ENCODE peak calls at places on chromosomes 16 and 17, in five cellular contexts. One of them, this sample, is unnamed.

GRCh38 chr17:19371259-19372003 is 6.9 kb upstream of the MAPK7 start:
- DNase-seq in mammary epithelial cell: no peak
- DNase-seq in stomach: no peak
- DNase-seq in dorsolateral prefrontal cortex: no peak
- DNase-seq in heart right ventricle: no peak
- DNase-seq in this sample: peak

GRCh38 chr16:81956213-81956948 is 54.9 kb downstream of the SDR42E1 start:
- DNase-seq in mammary epithelial cell: peak
- DNase-seq in stomach: no peak
- DNase-seq in heart right ventricle: no peak
- DNase-seq in dorsolateral prefrontal cortex: no peak
- DNase-seq in this sample: no peak

GRCh38 chr16:3609895-3610697 is 1.3 kb downstream of the SLX4 start:
- DNase-seq in heart right ventricle: no peak
- DNase-seq in mammary epithelial cell: no peak
- DNase-seq in dorsolateral prefrontal cortex: no peak
- DNase-seq in stomach: no peak
- DNase-seq in this sample: no peak

GRCh38 chr17:12342609-12343248 is 322.1 kb downstream of the MAP2K4 start:
- DNase-seq in stomach: peak
- DNase-seq in dorsolateral prefrontal cortex: no peak
- DNase-seq in mammary epithelial cell: no peak
- DNase-seq in heart right ventricle: no peak
- DNase-seq in this sample: no peak

GRCh38 chr17:75455896-75456416 is 479 bp upstream of the TMEM94 start:
- DNase-seq in mammary epithelial cell: no peak
- DNase-seq in heart right ventricle: peak
- DNase-seq in dorsolateral prefrontal cortex: no peak
- DNase-seq in stomach: peak
- DNase-seq in this sample: no peak

GRCh38 chr17:4187076-4187475 is 44.1 kb downstream of the CYB5D2 start:
- DNase-seq in heart right ventricle: no peak
- DNase-seq in stomach: no peak
- DNase-seq in dorsolateral prefrontal cortex: no peak
- DNase-seq in mammary epithelial cell: peak
- DNase-seq in this sample: no peak

GRCh38 chr16:56606688-56607618 is 1.4 kb upstream of the MT2A start:
- DNase-seq in mammary epithelial cell: peak
- DNase-seq in stomach: peak
- DNase-seq in heart right ventricle: peak
- DNase-seq in dorsolateral prefrontal cortex: no peak
- DNase-seq in this sample: no peak

GRCh38 chr16:5642470-5642869 is 544.9 kb upstream of the EEF2KMT start:
- DNase-seq in dorsolateral prefrontal cortex: no peak
- DNase-seq in stomach: no peak
- DNase-seq in heart right ventricle: no peak
- DNase-seq in mammary epithelial cell: no peak
- DNase-seq in this sample: no peak

GRCh38 chr16:50310308-50311133 is 44.2 kb downstream of the ADCY7 start:
- DNase-seq in mammary epithelial cell: no peak
- DNase-seq in heart right ventricle: no peak
- DNase-seq in dorsolateral prefrontal cortex: no peak
- DNase-seq in stomach: peak
- DNase-seq in this sample: peak

GRCh38 chr16:3057181-3058166 is 8.0 kb upstream of the IL32 start:
- DNase-seq in dorsolateral prefrontal cortex: no peak
- DNase-seq in mammary epithelial cell: no peak
- DNase-seq in heart right ventricle: no peak
- DNase-seq in stomach: no peak
- DNase-seq in this sample: no peak

GRCh38 chr16:49547448-49547847 is 173.8 kb downstream of the C16orf78 start:
- DNase-seq in stomach: no peak
- DNase-seq in dorsolateral prefrontal cortex: no peak
- DNase-seq in mammary epithelial cell: no peak
- DNase-seq in heart right ventricle: no peak
- DNase-seq in this sample: peak

GRCh38 chr17:3012926-3013581 is 50.4 kb downstream of the OR1D5 start:
- DNase-seq in dorsolateral prefrontal cortex: peak
- DNase-seq in mammary epithelial cell: peak
- DNase-seq in heart right ventricle: peak
- DNase-seq in stomach: peak
- DNase-seq in this sample: peak

GRCh38 chr17:7577327-7578199 is 1.9 kb upstream of the CD68 start:
- DNase-seq in stomach: no peak
- DNase-seq in dorsolateral prefrontal cortex: no peak
- DNase-seq in heart right ventricle: no peak
- DNase-seq in mammary epithelial cell: no peak
- DNase-seq in this sample: no peak

GRCh38 chr17:28737770-28738679 is 5.8 kb upstream of the TRAF4 start:
- DNase-seq in stomach: no peak
- DNase-seq in heart right ventricle: no peak
- DNase-seq in mammary epithelial cell: no peak
- DNase-seq in dorsolateral prefrontal cortex: no peak
- DNase-seq in this sample: peak

GRCh38 chr17:46944931-46945330 is 22.0 kb downstream of the GOSR2 start:
- DNase-seq in stomach: no peak
- DNase-seq in heart right ventricle: no peak
- DNase-seq in mammary epithelial cell: no peak
- DNase-seq in dorsolateral prefrontal cortex: no peak
- DNase-seq in this sample: no peak

GRCh38 chr16:62208934-62209333 is 172.7 kb upstream of the CDH8 start:
- DNase-seq in dorsolateral prefrontal cortex: no peak
- DNase-seq in stomach: no peak
- DNase-seq in mammary epithelial cell: no peak
- DNase-seq in heart right ventricle: no peak
- DNase-seq in this sample: no peak

GRCh38 chr17:37682007-37682406 is 38.8 kb upstream of the DDX52 start:
- DNase-seq in stomach: no peak
- DNase-seq in mammary epithelial cell: no peak
- DNase-seq in dorsolateral prefrontal cortex: no peak
- DNase-seq in heart right ventricle: no peak
- DNase-seq in this sample: no peak

GRCh38 chr17:18246880-18247612 is 11.5 kb downstream of the FLII start:
- DNase-seq in stomach: peak
- DNase-seq in dorsolateral prefrontal cortex: no peak
- DNase-seq in heart right ventricle: peak
- DNase-seq in mammary epithelial cell: peak
- DNase-seq in this sample: no peak
- TF ChIP-seq CTCF in stomach: no peak
- TF ChIP-seq CTCF in dorsolateral prefrontal cortex: no peak
- TF ChIP-seq CTCF in heart right ventricle: no peak
- TF ChIP-seq CTCF in mammary epithelial cell: no peak
- TF ChIP-seq CTCF in this sample: no peak

DNA sequence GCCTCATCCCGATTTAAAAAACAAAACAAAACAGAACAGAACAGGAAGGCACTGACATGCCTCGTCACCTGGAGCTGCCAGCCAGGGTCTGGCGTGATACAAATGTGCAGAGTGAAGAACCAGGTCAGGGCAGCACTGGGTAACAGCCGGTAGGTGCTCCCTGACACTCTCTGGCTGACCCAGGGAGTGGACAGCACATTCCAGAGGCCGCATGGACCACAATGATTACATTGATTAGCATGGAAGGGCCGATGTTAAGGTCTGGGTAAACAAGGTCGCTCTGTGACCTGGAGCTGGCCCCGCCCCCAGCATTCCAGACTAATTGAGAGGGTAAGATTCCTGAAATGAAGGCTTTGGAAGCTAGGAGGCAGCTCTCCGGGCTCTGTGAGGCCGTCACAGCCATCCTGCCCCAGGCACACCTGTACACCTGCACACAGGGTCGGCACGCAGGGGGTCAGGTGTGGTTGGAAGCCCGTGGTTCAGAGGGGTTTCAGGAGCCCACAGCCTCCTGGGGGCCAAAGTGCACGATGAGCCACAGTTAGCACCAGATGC is 21.4 kb downstream of the PIEZO1 start:
- DNase-seq in heart right ventricle: no peak
- DNase-seq in stomach: peak
- DNase-seq in dorsolateral prefrontal cortex: no peak
- DNase-seq in mammary epithelial cell: no peak
- DNase-seq in this sample: no peak
- TF ChIP-seq CTCF in heart right ventricle: no peak
- TF ChIP-seq CTCF in stomach: no peak
- TF ChIP-seq CTCF in dorsolateral prefrontal cortex: no peak
- TF ChIP-seq CTCF in mammary epithelial cell: no peak
- TF ChIP-seq CTCF in this sample: no peak

GRCh38 chr17:16537130-16537458 is 31.9 kb downstream of the ZNF287 start:
- DNase-seq in stomach: no peak
- DNase-seq in dorsolateral prefrontal cortex: no peak
- DNase-seq in heart right ventricle: no peak
- DNase-seq in mammary epithelial cell: no peak
- DNase-seq in this sample: no peak
- TF ChIP-seq CTCF in stomach: no peak
- TF ChIP-seq CTCF in dorsolateral prefrontal cortex: no peak
- TF ChIP-seq CTCF in heart right ventricle: no peak
- TF ChIP-seq CTCF in mammary epithelial cell: no peak
- TF ChIP-seq CTCF in this sample: peak

GRCh38 chr16:85606920-85607319 is 6.2 kb upstream of the GSE1 start:
- DNase-seq in stomach: no peak
- DNase-seq in heart right ventricle: no peak
- DNase-seq in mammary epithelial cell: no peak
- DNase-seq in dorsolateral prefrontal cortex: no peak
- DNase-seq in this sample: no peak
- TF ChIP-seq CTCF in stomach: no peak
- TF ChIP-seq CTCF in heart right ventricle: no peak
- TF ChIP-seq CTCF in mammary epithelial cell: no peak
- TF ChIP-seq CTCF in dorsolateral prefrontal cortex: no peak
- TF ChIP-seq CTCF in this sample: no peak

DNA sequence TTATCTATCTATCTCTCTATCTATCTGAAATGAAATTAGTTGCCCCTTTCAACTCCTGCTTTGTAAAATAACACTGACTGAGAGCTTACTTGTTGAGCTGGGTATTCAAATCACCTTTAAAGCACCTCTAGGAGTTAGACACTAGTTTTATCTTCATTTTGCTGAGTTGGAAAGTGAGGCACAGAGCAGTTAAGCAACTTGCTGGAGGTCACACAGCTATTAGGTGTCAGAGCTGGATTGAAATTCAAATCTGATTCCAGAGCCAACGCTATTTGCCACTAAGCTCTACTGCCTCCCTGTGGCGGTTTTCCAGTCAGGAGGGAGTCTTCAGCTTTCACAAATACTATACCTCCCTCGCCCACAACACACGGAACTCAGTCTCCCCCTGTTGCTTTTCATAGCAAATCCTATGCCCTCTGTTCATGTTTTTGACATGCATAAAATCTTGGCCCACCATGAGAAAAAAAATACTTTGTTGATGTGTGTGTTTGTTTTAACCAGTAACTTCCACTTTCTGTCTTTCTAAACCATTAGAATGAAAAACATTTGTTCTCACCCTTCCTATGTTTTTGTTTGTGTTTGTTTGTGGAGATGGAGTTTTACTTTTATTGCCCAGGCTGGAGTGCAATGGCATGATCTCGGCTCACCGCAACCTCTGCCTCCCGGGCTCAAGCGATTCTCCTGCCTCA is 74.8 kb upstream of the SMURF2 start:
- DNase-seq in mammary epithelial cell: peak
- DNase-seq in dorsolateral prefrontal cortex: no peak
- DNase-seq in stomach: peak
- DNase-seq in heart right ventricle: no peak
- DNase-seq in this sample: no peak
- TF ChIP-seq CTCF in mammary epithelial cell: peak
- TF ChIP-seq CTCF in dorsolateral prefrontal cortex: peak
- TF ChIP-seq CTCF in stomach: peak
- TF ChIP-seq CTCF in heart right ventricle: peak
- TF ChIP-seq CTCF in this sample: peak

GRCh38 chr16:85199069-85199725 is 86.9 kb upstream of the CIBAR2 start:
- DNase-seq in stomach: no peak
- DNase-seq in dorsolateral prefrontal cortex: no peak
- DNase-seq in heart right ventricle: no peak
- DNase-seq in mammary epithelial cell: no peak
- DNase-seq in this sample: no peak
- TF ChIP-seq CTCF in stomach: no peak
- TF ChIP-seq CTCF in dorsolateral prefrontal cortex: no peak
- TF ChIP-seq CTCF in heart right ventricle: no peak
- TF ChIP-seq CTCF in mammary epithelial cell: no peak
- TF ChIP-seq CTCF in this sample: no peak

GRCh38 chr16:53220585-53220984 is 165.8 kb downstream of the CHD9 start:
- DNase-seq in stomach: no peak
- DNase-seq in mammary epithelial cell: no peak
- DNase-seq in dorsolateral prefrontal cortex: no peak
- DNase-seq in heart right ventricle: no peak
- DNase-seq in this sample: no peak
- TF ChIP-seq CTCF in stomach: no peak
- TF ChIP-seq CTCF in mammary epithelial cell: no peak
- TF ChIP-seq CTCF in dorsolateral prefrontal cortex: no peak
- TF ChIP-seq CTCF in heart right ventricle: peak
- TF ChIP-seq CTCF in this sample: peak

DNA sequence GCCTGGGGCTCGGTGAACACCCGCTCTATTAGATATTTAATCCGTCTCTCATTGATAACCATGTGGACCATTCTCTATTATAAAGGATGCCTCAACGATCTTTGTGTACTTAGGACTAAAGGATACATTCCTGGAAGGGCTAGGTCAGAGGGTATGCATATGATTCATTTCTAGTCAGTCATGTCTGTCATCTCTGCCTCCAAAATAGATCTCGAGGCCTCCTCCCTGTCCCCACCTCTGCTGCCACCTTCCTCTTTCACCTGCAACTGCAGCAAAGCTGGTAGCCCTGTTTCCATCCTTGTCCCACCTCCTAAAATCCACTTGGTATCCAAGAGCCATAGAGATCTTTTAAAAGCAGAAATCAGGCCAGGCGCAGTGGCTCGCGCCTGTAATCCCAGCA is 121.5 kb downstream of the KATNIP start:
- DNase-seq in heart right ventricle: no peak
- DNase-seq in dorsolateral prefrontal cortex: no peak
- DNase-seq in stomach: no peak
- DNase-seq in mammary epithelial cell: no peak
- DNase-seq in this sample: no peak
- TF ChIP-seq CTCF in heart right ventricle: no peak
- TF ChIP-seq CTCF in dorsolateral prefrontal cortex: no peak
- TF ChIP-seq CTCF in stomach: no peak
- TF ChIP-seq CTCF in mammary epithelial cell: no peak
- TF ChIP-seq CTCF in this sample: no peak

GRCh38 chr16:79334127-79334526 is 266.4 kb downstream of the MAF start:
- DNase-seq in dorsolateral prefrontal cortex: no peak
- DNase-seq in heart right ventricle: no peak
- DNase-seq in mammary epithelial cell: no peak
- DNase-seq in stomach: no peak
- DNase-seq in this sample: no peak
- TF ChIP-seq CTCF in dorsolateral prefrontal cortex: no peak
- TF ChIP-seq CTCF in heart right ventricle: peak
- TF ChIP-seq CTCF in mammary epithelial cell: no peak
- TF ChIP-seq CTCF in stomach: no peak
- TF ChIP-seq CTCF in this sample: peak